ENCODE peak calls at places on chromosome 22, in four cellular contexts. A, D, F and S are unnamed samples.

GRCh38 chr22:19367763-19368367 is 63.7 kb downstream of the HIRA start:
- DNase-seq in A (no peak), D (no peak), F (no peak), S (no peak)

GRCh38 chr22:46280999-46281623 is 13.3 kb downstream of the TTC38 start:
- DNase-seq in A (peak; percentile 68), D (no peak), F (no peak), S (no peak)

GRCh38 chr22:41919357-41920224 is 4.7 kb upstream of the SHISA8 start:
- DNase-seq in A (no peak), D (no peak), F (no peak), S (no peak)

GRCh38 chr22:49101873-49102272 is 725.8 kb downstream of the BRD1 start:
- DNase-seq in A (no peak), D (no peak), F (no peak), S (no peak)

GRCh38 chr22:42180349-42180842 is 49.8 kb upstream of the CYP2D6 start:
- DNase-seq in A (peak; percentile 83), D (no peak), F (peak; percentile 64), S (no peak)

GRCh38 chr22:17213976-17214375 is 5.3 kb downstream of the ADA2 start:
- DNase-seq in A (no peak), D (peak; percentile 36), F (peak; percentile 34), S (peak; percentile 55)

GRCh38 chr22:22752199-22752555 is 107.8 kb downstream of the GGTLC2 start:
- DNase-seq in A (no peak), D (no peak), F (no peak), S (no peak)

GRCh38 chr22:50252081-50253045 is 1.3 kb upstream of the HDAC10 start:
- DNase-seq in A (peak; percentile 86), D (peak; percentile 83), F (peak; percentile 59), S (peak; percentile 66)

GRCh38 chr22:17773606-17774205 is 563 bp downstream of the BID start:
- DNase-seq in A (peak; percentile 83), D (peak; percentile 63), F (peak; percentile 30), S (no peak)

GRCh38 chr22:50218153-50218995 is 17.6 kb downstream of the SELENOO start:
- DNase-seq in A (peak; percentile 67), D (no peak), F (no peak), S (no peak)

GRCh38 chr22:38864361-38865191 is 7.4 kb downstream of the CBX6 start:
- DNase-seq in A (no peak), D (no peak), F (no peak), S (peak; percentile 30)

GRCh38 chr22:45526768-45527360 is 24.2 kb downstream of the FBLN1 start:
- DNase-seq in A (no peak), D (no peak), F (no peak), S (no peak)

GRCh38 chr22:49997221-49997599 is 15.4 kb downstream of the IL17REL start:
- DNase-seq in A (peak; percentile 29), D (peak; percentile 53), F (no peak), S (no peak)

GRCh38 chr22:17479129-17479528 is 84.2 kb upstream of the SLC25A18 start:
- DNase-seq in A (no peak), D (no peak), F (no peak), S (no peak)

GRCh38 chr22:25120761-25121212 is 78.9 kb upstream of the CRYBB3 start:
- DNase-seq in A (no peak), D (peak; percentile 63), F (no peak), S (no peak)

GRCh38 chr22:31286360-31287255 is 5.7 kb downstream of the PIK3IP1 start:
- DNase-seq in A (no peak), D (no peak), F (peak; percentile 66), S (no peak)

GRCh38 chr22:41216984-41217383 is 11.9 kb downstream of the L3MBTL2 start:
- DNase-seq in A (no peak), D (no peak), F (no peak), S (peak; percentile 44)

GRCh38 chr22:29259253-29259899 is 8.4 kb downstream of the RHBDD3 start:
- DNase-seq in A (no peak), D (peak; percentile 33), F (no peak), S (no peak)

GRCh38 chr22:38467904-38468760 is at the start of gene KDELR3:
- DNase-seq in A (peak; percentile 77), D (peak; percentile 48), F (no peak), S (peak; percentile 74)

GRCh38 chr22:33921576-33922181 is 1.4 kb upstream of the LARGE1 start:
- DNase-seq in A (peak; percentile 95), D (peak; percentile 18), F (no peak), S (peak; percentile 57)

GRCh38 chr22:17269607-17270261 is 50.5 kb upstream of the ADA2 start:
- DNase-seq in A (peak; percentile 56), D (no peak), F (no peak), S (no peak)